ENCODE peak calls at places on chromosomes 11 and 22, in ten cellular contexts. U, V, O, X, D, K, J, B, Y and G are unnamed samples. For H3K4me1, the result is how much of the 10 kb centered on the place peaks cover.

GRCh38 chr11:27241316-27242122 is 121.5 kb downstream of the CCDC34 start:
- DNase-seq in V (no peak), D (no peak), U (no peak), O (no peak), J (no peak), Y (peak), K (no peak), X (no peak), B (no peak), G (no peak)

GRCh38 chr11:47392546-47393162 is 14.3 kb upstream of the SPI1 start:
- DNase-seq in K (no peak), O (no peak), V (no peak), Y (no peak), U (no peak), X (peak), J (no peak), D (no peak), B (no peak), G (no peak)

GRCh38 chr11:96614101-96614500 is 224.3 kb downstream of the JRKL start:
- DNase-seq in O (no peak), X (peak), V (no peak), B (no peak), Y (no peak), J (no peak), D (no peak), U (no peak), K (no peak), G (no peak)

GRCh38 chr22:49600891-49601431 is 226.7 kb downstream of the BRD1 start:
- DNase-seq in B (no peak), O (no peak), Y (no peak), X (peak), D (no peak), U (no peak), K (no peak), J (no peak), V (no peak), G (peak)

GRCh38 chr11:117473692-117474091 is 146.0 kb downstream of the CEP164 start:
- DNase-seq in Y (peak), V (no peak), D (no peak), K (no peak), U (no peak), X (no peak), J (no peak), B (no peak), O (no peak), G (no peak)

GRCh38 chr11:95093548-95093947 is 3.9 kb downstream of the ENDOD1 start:
- DNase-seq in U (no peak), K (no peak), D (no peak), B (no peak), O (no peak), X (no peak), Y (no peak), V (no peak), J (no peak), G (no peak)

GRCh38 chr11:130435671-130436070 is 7.3 kb upstream of the ADAMTS8 start:
- DNase-seq in B (no peak), Y (peak), O (no peak), U (no peak), J (no peak), D (no peak), X (no peak), K (no peak), V (no peak), G (no peak)

GRCh38 chr11:122852071-122852831 is 14.0 kb downstream of the CRTAM start:
- DNase-seq in K (no peak), D (no peak), X (no peak), O (no peak), B (no peak), V (no peak), U (no peak), J (no peak), Y (peak), G (no peak)

GRCh38 chr11:12226093-12226492 is 115.7 kb downstream of the MICAL2 start:
- DNase-seq in B (no peak), Y (no peak), X (no peak), D (no peak), U (no peak), O (no peak), V (no peak), J (no peak), K (no peak), G (no peak)
- H3K4me1 ChIP-seq in B (under half), Y (under half), X (under half), D (under half), U (under half), O (under half), V (under half), J (under half), K (under half), G (under half)

DNA sequence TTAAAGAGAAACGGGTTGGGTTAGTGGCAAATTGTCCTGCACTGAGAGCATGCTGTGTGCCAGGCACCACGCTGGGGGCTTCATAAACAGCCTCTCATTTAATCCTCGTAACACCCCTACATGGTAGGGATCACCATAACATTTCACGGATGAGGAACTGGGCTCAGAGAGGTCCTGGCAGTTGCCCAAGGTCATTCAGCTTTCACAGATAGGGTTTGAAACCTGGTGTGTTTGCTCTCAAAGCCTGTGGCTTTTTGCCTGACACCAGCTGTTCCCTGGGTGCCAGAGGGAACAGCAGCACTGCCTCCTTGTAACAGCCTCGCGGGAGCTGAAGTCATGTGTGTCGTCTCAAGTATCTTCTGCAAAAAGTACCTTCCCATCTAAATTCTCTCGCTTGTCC is 423.7 kb downstream of the MN1 start:
- DNase-seq in B (peak), D (no peak), U (no peak), O (no peak), J (no peak), Y (no peak), K (no peak), V (no peak), X (no peak), G (no peak)
- H3K4me1 ChIP-seq in B (under half), D (under half), U (under half), O (under half), J (under half), Y (under half), K (under half), V (under half), X (under half), G (under half)

GRCh38 chr11:108233277-108233945 is 10.5 kb downstream of the ATM start:
- DNase-seq in U (no peak), Y (no peak), V (no peak), K (no peak), B (no peak), D (no peak), J (no peak), O (no peak), X (no peak), G (no peak)
- H3K4me1 ChIP-seq in U (under half), Y (under half), V (under half), K (under half), B (under half), D (under half), J (half or more), O (under half), X (under half), G (under half)

GRCh38 chr22:39313258-39314001 is 6.0 kb downstream of the RPL3 start:
- DNase-seq in O (no peak), U (no peak), X (no peak), V (no peak), J (no peak), Y (no peak), D (no peak), K (no peak), B (no peak), G (peak)

GRCh38 chr22:39311592-39312400 is 7.6 kb downstream of the RPL3 start:
- DNase-seq in J (no peak), X (no peak), D (peak), U (no peak), Y (no peak), O (no peak), B (no peak), K (no peak), V (no peak), G (peak)

GRCh38 chr22:39309881-39310714 is 9.3 kb downstream of the RPL3 start:
- DNase-seq in D (no peak), J (no peak), V (no peak), B (no peak), O (no peak), K (no peak), X (no peak), Y (peak), U (no peak), G (peak)

GRCh38 chr22:39314251-39314971 is 5.0 kb downstream of the RPL3 start:
- DNase-seq in O (no peak), Y (no peak), J (no peak), D (peak), U (no peak), X (no peak), K (no peak), V (no peak), B (no peak), G (no peak)

DNA sequence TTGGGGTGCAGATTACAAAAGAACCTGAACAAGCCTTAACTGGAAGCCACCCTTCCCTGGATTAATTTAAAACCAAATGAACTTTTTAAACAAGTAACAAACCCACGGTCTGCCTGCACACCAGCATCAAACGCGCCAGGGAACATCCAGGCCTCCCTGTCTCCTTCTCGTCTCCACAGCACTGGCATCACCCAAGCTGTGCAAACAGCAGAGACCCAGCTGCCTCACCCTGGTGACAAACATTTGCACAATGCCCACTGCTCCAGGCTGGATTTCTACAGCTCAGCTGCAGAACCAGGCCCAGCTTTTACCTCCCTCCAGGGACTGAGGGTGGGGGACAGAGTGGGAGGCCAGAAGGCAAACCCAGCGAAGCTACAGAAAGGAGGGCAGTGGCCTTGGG is 7.0 kb downstream of the RPL3 start:
- DNase-seq in U (no peak), O (no peak), J (no peak), V (no peak), X (no peak), Y (no peak), B (no peak), K (no peak), D (peak), G (no peak)
- H3K4me1 ChIP-seq in U (half or more), O (half or more), J (half or more), V (half or more), X (half or more), Y (half or more), B (under half), K (under half), D (under half), G (under half)

DNA sequence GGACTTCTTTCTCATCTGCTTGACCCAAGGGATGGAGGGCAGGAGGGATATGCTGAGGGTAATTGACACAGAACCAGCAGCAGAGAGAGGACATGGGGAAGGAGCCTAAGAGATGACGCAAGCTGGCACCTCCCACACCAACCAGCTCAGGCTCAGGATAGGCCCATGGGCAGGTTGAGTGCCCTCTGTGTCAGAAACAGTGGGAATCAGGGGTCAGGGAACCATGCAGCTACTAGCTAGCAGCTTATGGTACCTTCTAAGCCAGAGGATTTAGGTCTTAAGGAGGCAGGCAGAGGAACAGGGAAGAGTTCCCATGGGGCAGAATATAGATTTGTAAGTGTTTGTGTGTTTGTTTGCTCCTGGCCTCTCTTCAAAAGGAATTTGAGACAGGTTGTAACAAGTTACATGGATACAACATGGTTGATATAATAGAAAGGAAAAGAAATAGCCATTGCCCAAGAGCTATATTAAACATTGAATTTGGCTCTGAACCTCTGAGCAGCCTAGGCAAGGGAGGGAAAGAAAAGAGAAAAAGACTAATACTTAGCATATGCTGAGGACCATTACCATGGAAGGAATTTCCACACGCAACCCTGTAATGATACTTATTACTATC is 39.9 kb upstream of the NAV2 start:
- DNase-seq in Y (no peak), U (no peak), X (no peak), D (no peak), O (no peak), J (no peak), K (no peak), V (no peak), B (no peak), G (no peak)
- H3K4me1 ChIP-seq in Y (half or more), U (under half), X (half or more), D (under half), O (under half), J (under half), K (under half), V (half or more), B (under half), G (under half)

DNA sequence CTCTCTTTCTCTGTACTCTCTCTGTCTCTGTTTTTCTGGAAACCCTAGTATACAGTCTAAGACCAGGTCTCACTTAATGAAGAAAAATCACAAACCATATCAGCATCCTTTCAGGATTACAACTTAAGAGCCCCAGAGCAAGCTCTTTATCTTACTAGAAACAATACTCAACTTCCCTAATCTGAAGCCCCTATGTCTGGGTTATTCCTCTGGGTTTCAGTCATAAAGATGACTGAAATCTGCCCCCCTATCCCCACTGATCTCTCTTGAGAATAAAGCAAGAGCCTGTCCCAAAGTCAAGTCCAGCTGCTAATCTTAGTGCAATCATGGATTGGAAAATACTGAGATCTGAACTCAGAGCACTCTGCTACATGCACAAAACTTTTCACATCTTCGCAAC is 53.9 kb upstream of the PICALM start:
- DNase-seq in V (no peak), K (no peak), U (no peak), J (no peak), Y (no peak), X (no peak), O (no peak), D (no peak), B (no peak), G (no peak)
- H3K4me1 ChIP-seq in V (under half), K (under half), U (under half), J (under half), Y (under half), X (under half), O (under half), D (under half), B (under half), G (under half)

DNA sequence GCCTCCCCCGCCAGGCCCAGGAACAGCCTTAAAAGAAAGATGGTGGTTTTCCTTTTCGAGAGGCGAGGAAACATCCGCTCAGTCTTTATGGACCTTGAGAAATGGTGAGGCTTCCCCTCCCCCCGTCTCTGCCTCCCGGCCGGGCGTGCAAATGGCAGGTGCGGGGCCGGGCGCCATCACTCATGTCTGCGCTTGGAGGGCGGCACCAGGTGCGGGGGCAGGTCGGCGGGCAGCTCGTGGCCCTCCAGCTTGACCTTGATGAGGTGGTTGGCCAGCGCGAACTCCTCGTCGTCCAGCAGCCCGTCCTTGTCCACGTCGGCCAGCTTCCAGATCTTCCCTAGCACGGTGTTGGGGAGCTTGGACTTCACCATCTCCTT is 9.7 kb upstream of the CDC42BPG start:
- DNase-seq in D (no peak), B (no peak), O (no peak), Y (no peak), K (no peak), U (no peak), J (no peak), X (no peak), V (no peak), G (no peak)
- H3K4me1 ChIP-seq in D (under half), B (under half), O (half or more), Y (under half), K (half or more), U (half or more), J (half or more), X (half or more), V (half or more), G (under half)

GRCh38 chr11:118921929-118922744 is 3.6 kb downstream of the BCL9L start:
- DNase-seq in Y (peak), O (no peak), K (no peak), J (no peak), D (peak), V (no peak), B (peak), U (peak), X (peak), G (peak)
- H3K4me1 ChIP-seq in Y (half or more), O (half or more), K (under half), J (half or more), D (under half), V (half or more), B (under half), U (half or more), X (half or more), G (under half)

GRCh38 chr22:26618487-26618886 is 660 bp upstream of the CRYBB1 start:
- DNase-seq in J (no peak), D (no peak), V (no peak), Y (no peak), K (no peak), U (no peak), X (no peak), O (no peak), B (no peak), G (no peak)
- H3K4me1 ChIP-seq in J (under half), D (under half), V (under half), Y (under half), K (under half), U (under half), X (under half), O (under half), B (under half), G (under half)